ENCODE peak calls at places on chromosomes 7 and 10, in seven cellular contexts. H, K, M, S, B, R and N are unnamed samples.

GRCh38 chr7:107528461-107528860 is 35.3 kb downstream of the COG5 start:
- DNase-seq in K (no peak), M (no peak), B (peak), H (no peak), S (no peak), R (no peak), N (no peak)

GRCh38 chr10:93494494-93494893 is 1.9 kb upstream of the CEP55 start:
- DNase-seq in M (no peak), K (no peak), S (no peak), R (no peak), H (no peak), B (no peak), N (no peak)

GRCh38 chr10:28367865-28368541 is 65.1 kb upstream of the MPP7 start:
- DNase-seq in S (no peak), K (no peak), B (no peak), M (peak), H (no peak), R (no peak), N (no peak)

GRCh38 chr10:27192284-27192683 is 37.1 kb downstream of the MASTL start:
- DNase-seq in R (no peak), S (no peak), M (no peak), K (peak), B (no peak), H (peak), N (peak)

GRCh38 chr7:104795616-104796398 is 218.2 kb upstream of the KMT2E start:
- DNase-seq in R (no peak), B (no peak), S (no peak), K (no peak), M (no peak), H (no peak), N (no peak)

GRCh38 chr10:43891241-43891640 is 242.6 kb upstream of the ZNF32 start:
- DNase-seq in S (no peak), H (no peak), R (no peak), M (no peak), B (no peak), K (no peak), N (no peak)

GRCh38 chr7:98956937-98957336 is 78.6 kb downstream of the TRRAP start:
- DNase-seq in B (no peak), H (no peak), S (no peak), R (no peak), K (no peak), M (no peak), N (no peak)

GRCh38 chr7:23474098-23474828 is 4.0 kb upstream of the IGF2BP3 start:
- DNase-seq in R (peak), B (peak), H (peak), S (peak), M (peak), K (peak), N (no peak)

GRCh38 chr10:74988787-74989574 is 122.5 kb upstream of the SAMD8 start:
- DNase-seq in M (no peak), K (no peak), B (no peak), S (no peak), R (no peak), H (no peak), N (no peak)

GRCh38 chr10:74988055-74988773 is 123.2 kb upstream of the SAMD8 start:
- DNase-seq in S (no peak), H (no peak), K (no peak), R (no peak), M (no peak), B (no peak), N (no peak)

GRCh38 chr10:74993649-74994048 is 117.8 kb upstream of the SAMD8 start:
- DNase-seq in R (no peak), S (no peak), K (peak), B (no peak), M (no peak), H (no peak), N (no peak)

GRCh38 chr10:74992068-74992467 is 119.4 kb upstream of the SAMD8 start:
- DNase-seq in B (no peak), K (no peak), H (no peak), M (no peak), R (no peak), S (no peak), N (no peak)

DNA sequence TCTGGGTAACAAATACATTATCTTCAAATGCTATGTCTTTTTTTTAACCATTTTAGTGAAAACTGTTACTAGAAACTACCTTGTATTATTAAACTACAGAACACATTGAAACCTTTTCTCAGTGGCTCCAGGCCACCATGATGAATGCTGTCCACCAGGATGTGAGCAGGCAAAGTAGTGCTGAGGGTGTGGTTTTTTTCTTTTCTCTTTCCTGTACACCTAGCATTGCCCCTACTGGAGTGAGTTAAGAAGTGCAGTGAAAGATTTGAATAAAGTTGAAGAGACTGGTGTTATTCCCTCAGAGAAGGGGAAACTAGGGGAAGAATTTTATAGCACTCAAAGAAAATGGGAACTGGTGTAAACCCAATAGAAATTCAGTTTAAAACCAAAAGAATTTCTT is 120.0 kb upstream of the SAMD8 start:
- DNase-seq in H (peak), R (peak), M (no peak), B (peak), S (no peak), K (peak), N (peak)
- TF ChIP-seq JUND in H (no peak), R (no peak), M (no peak), B (no peak), S (no peak), K (no peak), N (no peak)

DNA sequence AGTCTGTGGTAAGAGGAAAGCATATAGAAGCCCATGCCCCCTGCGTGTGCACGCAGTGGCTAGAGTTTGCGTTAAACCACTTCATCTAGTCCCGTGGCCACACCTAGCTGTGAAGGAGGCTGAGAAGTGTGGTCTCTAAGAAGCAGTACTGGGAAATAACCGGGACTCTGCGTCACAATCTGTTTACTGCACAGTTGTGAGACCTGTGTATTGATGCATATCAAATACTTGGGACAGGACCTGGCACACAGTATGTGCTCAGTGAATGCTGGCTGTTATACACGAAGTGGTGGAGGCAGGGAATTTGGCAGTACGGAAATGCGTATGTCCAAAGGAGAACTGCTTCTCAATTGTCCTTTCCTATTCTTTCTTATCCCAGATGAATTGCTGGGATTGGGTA is 149.5 kb downstream of the ARHGAP21 start:
- DNase-seq in B (no peak), K (no peak), S (no peak), R (no peak), H (no peak), M (no peak), N (no peak)
- TF ChIP-seq JUND in B (no peak), K (no peak), S (no peak), R (no peak), H (no peak), M (no peak), N (no peak)

DNA sequence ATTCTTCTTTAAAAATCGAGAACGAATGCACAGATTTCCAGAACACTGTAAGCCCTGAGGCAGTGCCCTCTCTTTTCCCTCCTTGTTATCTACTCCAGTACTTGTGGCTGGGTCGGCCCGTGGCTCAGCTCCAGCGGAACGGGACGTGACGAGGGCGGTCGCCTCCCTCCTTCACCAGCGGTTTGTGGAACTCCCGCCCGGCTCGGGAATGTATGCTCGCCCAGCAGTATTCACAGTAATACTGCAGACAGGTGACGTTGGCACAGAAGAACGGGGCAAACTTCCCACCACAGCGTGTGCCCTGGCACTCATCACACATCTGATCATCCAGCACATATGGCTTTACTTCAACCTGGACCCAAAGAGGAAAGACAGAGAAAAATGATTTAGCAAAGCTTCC is 128.5 kb downstream of the BTAF1 start:
- DNase-seq in S (no peak), M (no peak), K (no peak), R (no peak), B (no peak), H (no peak), N (no peak)
- TF ChIP-seq JUND in S (no peak), M (no peak), K (no peak), R (no peak), B (no peak), H (no peak), N (no peak)

GRCh38 chr10:121709674-121710073 is 111.4 kb upstream of the FGFR2 start:
- DNase-seq in R (no peak), H (no peak), B (no peak), S (no peak), M (no peak), K (no peak), N (no peak)
- TF ChIP-seq JUND in R (no peak), H (no peak), B (no peak), S (no peak), M (no peak), K (no peak), N (no peak)

GRCh38 chr7:1150400-1151002 is 9.5 kb downstream of the ZFAND2A start:
- DNase-seq in K (no peak), H (no peak), M (no peak), R (no peak), S (no peak), B (no peak), N (no peak)

GRCh38 chr7:1151156-1151555 is 8.8 kb downstream of the ZFAND2A start:
- DNase-seq in M (no peak), H (no peak), K (no peak), R (no peak), S (no peak), B (no peak), N (no peak)

GRCh38 chr7:1151653-1152425 is 8.2 kb downstream of the ZFAND2A start:
- DNase-seq in S (no peak), R (no peak), H (no peak), B (no peak), M (no peak), K (no peak), N (no peak)

GRCh38 chr7:1154172-1154739 is 5.7 kb downstream of the ZFAND2A start:
- DNase-seq in K (no peak), S (no peak), M (no peak), B (no peak), R (no peak), H (no peak), N (no peak)

GRCh38 chr7:1152492-1152891 is 7.5 kb downstream of the ZFAND2A start:
- DNase-seq in B (no peak), S (no peak), M (no peak), H (no peak), K (no peak), R (no peak), N (no peak)
- TF ChIP-seq JUND in B (no peak), S (no peak), M (no peak), H (no peak), K (no peak), R (no peak), N (no peak)

GRCh38 chr10:97778452-97779302 is 6.9 kb upstream of the SFRP5 start:
- DNase-seq in R (no peak), M (no peak), K (no peak), S (peak), B (no peak), H (no peak), N (no peak)
- TF ChIP-seq JUND in R (no peak), M (no peak), K (no peak), S (no peak), B (no peak), H (no peak), N (no peak)

GRCh38 chr7:112986256-112987031 is 100.2 kb downstream of the GPR85 start:
- DNase-seq in B (no peak), H (no peak), K (no peak), R (no peak), M (no peak), S (no peak), N (no peak)

GRCh38 chr7:112985377-112985987 is 101.1 kb downstream of the GPR85 start:
- DNase-seq in R (no peak), M (no peak), K (no peak), B (no peak), S (no peak), H (no peak), N (no peak)

GRCh38 chr7:112987171-112987570 is 99.5 kb downstream of the GPR85 start:
- DNase-seq in M (no peak), R (no peak), S (no peak), B (no peak), H (no peak), K (no peak), N (no peak)

GRCh38 chr7:112990619-112991018 is 96.0 kb downstream of the GPR85 start:
- DNase-seq in K (no peak), B (no peak), M (no peak), R (no peak), H (no peak), S (no peak), N (no peak)

DNA sequence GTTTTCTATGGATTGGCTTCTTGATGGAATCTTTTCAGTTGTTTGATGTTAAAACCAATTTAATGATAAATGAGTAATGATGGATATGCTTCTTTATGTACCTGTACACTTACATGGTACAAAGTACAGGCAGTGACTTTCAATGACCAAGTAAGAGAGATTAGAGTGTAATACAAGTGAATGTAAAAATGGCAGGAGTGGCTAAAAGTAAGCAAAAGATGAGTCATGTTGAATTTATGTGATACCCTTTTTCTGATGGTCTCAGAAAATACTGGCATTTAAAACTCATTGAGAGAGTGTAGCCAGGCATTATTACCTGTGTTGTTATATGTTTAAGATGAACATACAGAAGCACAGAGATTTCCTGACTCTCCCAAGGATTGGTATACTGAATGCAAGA is 97.1 kb downstream of the GPR85 start:
- DNase-seq in K (no peak), M (no peak), R (no peak), B (no peak), H (no peak), S (no peak), N (no peak)
- TF ChIP-seq JUND in K (peak), M (no peak), R (no peak), B (no peak), H (no peak), S (no peak), N (no peak)